ENCODE peak calls at places on chromosomes 13 and 19, in seven cellular contexts. W, Z, V, M, A, J and I are unnamed samples.

GRCh38 chr19:5949792-5950305 is 28.1 kb downstream of the RANBP3 start:
- DNase-seq in W (no peak), Z (no peak), V (no peak), M (no peak), A (peak), J (no peak), I (peak)

GRCh38 chr13:77506874-77507273 is 28.6 kb upstream of the SCEL start:
- DNase-seq in W (no peak), Z (no peak), V (no peak), M (no peak), A (no peak), J (no peak), I (no peak)

GRCh38 chr13:107277911-107278310 is 710.0 kb upstream of the ARGLU1 start:
- DNase-seq in W (no peak), Z (no peak), V (no peak), M (no peak), A (no peak), J (no peak), I (no peak)

GRCh38 chr13:24261566-24261965 is 47.8 kb upstream of the C1QTNF9 start:
- DNase-seq in W (no peak), Z (no peak), V (no peak), M (no peak), A (no peak), J (no peak), I (peak)

GRCh38 chr19:43782689-43783231 is 2.0 kb upstream of the KCNN4 start:
- DNase-seq in W (no peak), Z (no peak), V (no peak), M (no peak), A (no peak), J (no peak), I (no peak)

GRCh38 chr13:78680611-78681010 is 21.7 kb upstream of the OBI1 start:
- DNase-seq in W (no peak), Z (no peak), V (no peak), M (no peak), A (no peak), J (peak), I (no peak)

GRCh38 chr13:113947321-113948033 is 26.4 kb downstream of the C13orf46 start:
- DNase-seq in W (no peak), Z (no peak), V (no peak), M (peak), A (peak), J (no peak), I (peak)

GRCh38 chr19:11373166-11373884 is 1.1 kb upstream of the SWSAP1 start:
- DNase-seq in W (no peak), Z (no peak), V (no peak), M (peak), A (peak), J (peak), I (peak)

GRCh38 chr19:1045247-1045603 is 5.3 kb downstream of the ABCA7 start:
- DNase-seq in W (no peak), Z (no peak), V (peak), M (peak), A (peak), J (peak), I (peak)

GRCh38 chr13:36920612-36921185 is 661 bp upstream of the SMAD9 start:
- DNase-seq in W (no peak), Z (no peak), V (no peak), M (peak), A (no peak), J (no peak), I (no peak)

GRCh38 chr13:95229855-95230254 is 71.4 kb downstream of the ABCC4 start:
- DNase-seq in W (no peak), Z (no peak), V (no peak), M (no peak), A (no peak), J (no peak), I (no peak)

GRCh38 chr19:29785360-29785759 is 26.4 kb upstream of the CCNE1 start:
- DNase-seq in W (no peak), Z (no peak), V (no peak), M (no peak), A (no peak), J (no peak), I (no peak)

GRCh38 chr13:25455146-25455545 is 83.4 kb downstream of the ATP8A2 start:
- DNase-seq in W (no peak), Z (no peak), V (no peak), M (no peak), A (peak), J (no peak), I (peak)